ENCODE peak calls at places on chromosomes 5 and 9, in eight cellular contexts. One of them, this sample, is unnamed.

GRCh38 chr5:96857924-96858323 is 18.4 kb upstream of the ERAP2 start:
- DNase-seq in colonic mucosa: no peak
- DNase-seq in MM.1S: no peak
- DNase-seq in ascending aorta: no peak
- DNase-seq in tibial artery: no peak
- DNase-seq in adrenal gland: no peak
- DNase-seq in Panc1: no peak
- DNase-seq in esophagus squamous epithelium: no peak
- DNase-seq in this sample: no peak

GRCh38 chr9:98225015-98225442 is 30.4 kb downstream of the TBC1D2 start:
- DNase-seq in tibial artery: no peak
- DNase-seq in ascending aorta: no peak
- DNase-seq in esophagus squamous epithelium: no peak
- DNase-seq in adrenal gland: no peak
- DNase-seq in MM.1S: no peak
- DNase-seq in colonic mucosa: peak; percentile 68
- DNase-seq in Panc1: no peak
- DNase-seq in this sample: no peak

GRCh38 chr9:36154213-36154952 is 14.8 kb upstream of the CCIN start:
- DNase-seq in MM.1S: no peak
- DNase-seq in tibial artery: peak; percentile 61
- DNase-seq in esophagus squamous epithelium: no peak
- DNase-seq in adrenal gland: no peak
- DNase-seq in Panc1: no peak
- DNase-seq in ascending aorta: no peak
- DNase-seq in colonic mucosa: no peak
- DNase-seq in this sample: no peak

GRCh38 chr5:75342836-75343235 is 5.8 kb downstream of the HMGCR start:
- DNase-seq in ascending aorta: no peak
- DNase-seq in Panc1: no peak
- DNase-seq in esophagus squamous epithelium: no peak
- DNase-seq in colonic mucosa: no peak
- DNase-seq in MM.1S: no peak
- DNase-seq in tibial artery: no peak
- DNase-seq in adrenal gland: no peak
- DNase-seq in this sample: no peak

GRCh38 chr9:21696411-21696865 is 106.0 kb upstream of the MTAP start:
- DNase-seq in esophagus squamous epithelium: no peak
- DNase-seq in ascending aorta: no peak
- DNase-seq in adrenal gland: no peak
- DNase-seq in Panc1: no peak
- DNase-seq in tibial artery: no peak
- DNase-seq in MM.1S: no peak
- DNase-seq in colonic mucosa: no peak
- DNase-seq in this sample: no peak

GRCh38 chr9:37951671-37952579 is 48.0 kb upstream of the SLC25A51 start:
- DNase-seq in Panc1: no peak
- DNase-seq in colonic mucosa: no peak
- DNase-seq in ascending aorta: no peak
- DNase-seq in esophagus squamous epithelium: no peak
- DNase-seq in adrenal gland: no peak
- DNase-seq in MM.1S: no peak
- DNase-seq in tibial artery: no peak
- DNase-seq in this sample: no peak

GRCh38 chr5:123936548-123936947 is 424.6 kb downstream of the CSNK1G3 start:
- DNase-seq in adrenal gland: no peak
- DNase-seq in ascending aorta: no peak
- DNase-seq in esophagus squamous epithelium: no peak
- DNase-seq in Panc1: no peak
- DNase-seq in MM.1S: no peak
- DNase-seq in colonic mucosa: no peak
- DNase-seq in tibial artery: no peak
- DNase-seq in this sample: no peak

GRCh38 chr9:75454043-75454442 is 365.7 kb downstream of the OSTF1 start:
- DNase-seq in tibial artery: no peak
- DNase-seq in esophagus squamous epithelium: no peak
- DNase-seq in MM.1S: no peak
- DNase-seq in ascending aorta: no peak
- DNase-seq in Panc1: no peak
- DNase-seq in colonic mucosa: peak; percentile 41
- DNase-seq in adrenal gland: no peak
- DNase-seq in this sample: no peak

GRCh38 chr5:115372121-115372520 is 75.7 kb upstream of the CCDC112 start:
- DNase-seq in tibial artery: no peak
- DNase-seq in colonic mucosa: no peak
- DNase-seq in MM.1S: no peak
- DNase-seq in Panc1: no peak
- DNase-seq in ascending aorta: no peak
- DNase-seq in adrenal gland: no peak
- DNase-seq in esophagus squamous epithelium: no peak
- DNase-seq in this sample: peak; percentile 45

GRCh38 chr9:4904322-4905134 is 80.5 kb upstream of the JAK2 start:
- DNase-seq in Panc1: no peak
- DNase-seq in colonic mucosa: no peak
- DNase-seq in MM.1S: no peak
- DNase-seq in ascending aorta: no peak
- DNase-seq in esophagus squamous epithelium: no peak
- DNase-seq in adrenal gland: no peak
- DNase-seq in tibial artery: no peak
- DNase-seq in this sample: no peak

GRCh38 chr9:107992269-107992668 is 502.7 kb upstream of the KLF4 start:
- DNase-seq in Panc1: no peak
- DNase-seq in MM.1S: no peak
- DNase-seq in esophagus squamous epithelium: no peak
- DNase-seq in ascending aorta: no peak
- DNase-seq in adrenal gland: no peak
- DNase-seq in tibial artery: no peak
- DNase-seq in colonic mucosa: no peak
- DNase-seq in this sample: no peak

GRCh38 chr5:16135003-16135402 is 44.6 kb downstream of the MARCHF11 start:
- DNase-seq in ascending aorta: no peak
- DNase-seq in esophagus squamous epithelium: no peak
- DNase-seq in colonic mucosa: no peak
- DNase-seq in MM.1S: no peak
- DNase-seq in Panc1: no peak
- DNase-seq in adrenal gland: no peak
- DNase-seq in tibial artery: no peak
- DNase-seq in this sample: no peak

GRCh38 chr9:30609713-30610112 is 1774.7 kb upstream of the ACO1 start:
- DNase-seq in colonic mucosa: no peak
- DNase-seq in tibial artery: no peak
- DNase-seq in esophagus squamous epithelium: no peak
- DNase-seq in MM.1S: peak; percentile 16
- DNase-seq in Panc1: no peak
- DNase-seq in ascending aorta: no peak
- DNase-seq in adrenal gland: no peak
- DNase-seq in this sample: no peak

GRCh38 chr9:75170898-75171360 is 82.6 kb downstream of the OSTF1 start:
- DNase-seq in tibial artery: no peak
- DNase-seq in esophagus squamous epithelium: no peak
- DNase-seq in MM.1S: peak; percentile 82
- DNase-seq in adrenal gland: no peak
- DNase-seq in Panc1: no peak
- DNase-seq in colonic mucosa: no peak
- DNase-seq in ascending aorta: no peak
- DNase-seq in this sample: no peak

GRCh38 chr9:133238272-133238850 is 29.3 kb upstream of the OBP2B start:
- DNase-seq in MM.1S: no peak
- DNase-seq in ascending aorta: peak; percentile 70
- DNase-seq in Panc1: no peak
- DNase-seq in esophagus squamous epithelium: no peak
- DNase-seq in colonic mucosa: peak; percentile 95
- DNase-seq in adrenal gland: peak; percentile 90
- DNase-seq in tibial artery: peak; percentile 56
- DNase-seq in this sample: no peak

GRCh38 chr9:134622896-134623407 is 18.7 kb upstream of the COL5A1 start:
- DNase-seq in tibial artery: peak; percentile 20
- DNase-seq in colonic mucosa: no peak
- DNase-seq in Panc1: no peak
- DNase-seq in adrenal gland: peak; percentile 4
- DNase-seq in MM.1S: no peak
- DNase-seq in ascending aorta: peak; percentile 41
- DNase-seq in esophagus squamous epithelium: no peak
- DNase-seq in this sample: no peak

GRCh38 chr9:35636135-35636876 is 14.4 kb downstream of the SIT1 start:
- DNase-seq in colonic mucosa: no peak
- DNase-seq in MM.1S: no peak
- DNase-seq in ascending aorta: no peak
- DNase-seq in Panc1: no peak
- DNase-seq in adrenal gland: no peak
- DNase-seq in tibial artery: no peak
- DNase-seq in esophagus squamous epithelium: no peak
- DNase-seq in this sample: no peak

GRCh38 chr9:87494970-87495471 is 2.6 kb upstream of the DAPK1 start:
- DNase-seq in ascending aorta: no peak
- DNase-seq in colonic mucosa: no peak
- DNase-seq in esophagus squamous epithelium: no peak
- DNase-seq in adrenal gland: no peak
- DNase-seq in Panc1: no peak
- DNase-seq in MM.1S: peak; percentile 88
- DNase-seq in tibial artery: no peak
- DNase-seq in this sample: peak; percentile 44

GRCh38 chr9:75826292-75826691 is 64.2 kb upstream of the PCSK5 start:
- DNase-seq in adrenal gland: no peak
- DNase-seq in MM.1S: no peak
- DNase-seq in ascending aorta: no peak
- DNase-seq in esophagus squamous epithelium: no peak
- DNase-seq in colonic mucosa: no peak
- DNase-seq in tibial artery: no peak
- DNase-seq in Panc1: no peak
- DNase-seq in this sample: no peak

GRCh38 chr5:176132471-176133288 is 105.5 kb upstream of the SIMC1 start:
- DNase-seq in Panc1: no peak
- DNase-seq in esophagus squamous epithelium: no peak
- DNase-seq in adrenal gland: no peak
- DNase-seq in ascending aorta: no peak
- DNase-seq in tibial artery: no peak
- DNase-seq in colonic mucosa: no peak
- DNase-seq in MM.1S: no peak
- DNase-seq in this sample: no peak

GRCh38 chr9:91037511-91038482 is 236.2 kb downstream of the SYK start:
- DNase-seq in tibial artery: peak; percentile 71
- DNase-seq in esophagus squamous epithelium: no peak
- DNase-seq in MM.1S: no peak
- DNase-seq in ascending aorta: peak; percentile 87
- DNase-seq in colonic mucosa: peak; percentile 86
- DNase-seq in adrenal gland: peak; percentile 72
- DNase-seq in Panc1: no peak
- DNase-seq in this sample: no peak

GRCh38 chr9:3511537-3511936 is 14.3 kb downstream of the RFX3 start:
- DNase-seq in adrenal gland: no peak
- DNase-seq in esophagus squamous epithelium: no peak
- DNase-seq in MM.1S: no peak
- DNase-seq in ascending aorta: no peak
- DNase-seq in colonic mucosa: no peak
- DNase-seq in Panc1: no peak
- DNase-seq in tibial artery: no peak
- DNase-seq in this sample: no peak

DNA sequence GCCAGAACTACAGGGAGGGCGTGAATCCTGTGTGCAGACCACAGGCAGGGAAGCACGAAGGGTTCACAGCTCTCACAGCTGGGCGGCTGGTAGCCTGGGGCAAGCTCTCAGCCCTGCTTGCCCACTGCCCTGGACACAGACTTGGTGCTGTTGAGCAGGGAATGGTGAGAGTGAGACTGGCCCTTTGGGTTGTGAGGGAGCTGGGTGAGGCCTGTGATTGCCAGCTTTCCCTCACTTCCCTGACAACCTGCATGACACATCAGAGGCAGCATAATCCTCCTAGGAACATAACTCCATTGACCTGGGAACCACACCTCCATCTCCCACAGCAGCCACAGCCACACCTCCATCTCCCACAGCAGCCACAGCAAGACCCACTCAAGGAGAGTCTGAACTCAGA is 60.5 kb upstream of the PRSS3 start:
- DNase-seq in ascending aorta: no peak
- DNase-seq in colonic mucosa: peak; percentile 40
- DNase-seq in esophagus squamous epithelium: no peak
- DNase-seq in MM.1S: no peak
- DNase-seq in adrenal gland: no peak
- DNase-seq in tibial artery: no peak
- DNase-seq in Panc1: no peak
- DNase-seq in this sample: no peak
- TF ChIP-seq CTCF in ascending aorta: no peak
- TF ChIP-seq CTCF in colonic mucosa: no peak
- TF ChIP-seq CTCF in esophagus squamous epithelium: no peak
- TF ChIP-seq CTCF in MM.1S: no peak
- TF ChIP-seq CTCF in adrenal gland: no peak
- TF ChIP-seq CTCF in tibial artery: no peak
- TF ChIP-seq CTCF in Panc1: no peak
- TF ChIP-seq CTCF in this sample: no peak

GRCh38 chr5:104635216-104635615 is 1072.6 kb upstream of the NUDT12 start:
- DNase-seq in MM.1S: no peak
- DNase-seq in adrenal gland: no peak
- DNase-seq in tibial artery: no peak
- DNase-seq in Panc1: no peak
- DNase-seq in esophagus squamous epithelium: no peak
- DNase-seq in colonic mucosa: no peak
- DNase-seq in ascending aorta: no peak
- DNase-seq in this sample: peak; percentile 57
- H3K27me3 ChIP-seq in MM.1S: no peaks in the 10 kb centered on the region
- H3K27me3 ChIP-seq in adrenal gland: no peaks in the 10 kb centered on the region
- H3K27me3 ChIP-seq in tibial artery: no peaks in the 10 kb centered on the region
- H3K27me3 ChIP-seq in Panc1: no peaks in the 10 kb centered on the region
- H3K27me3 ChIP-seq in esophagus squamous epithelium: no peaks in the 10 kb centered on the region
- H3K27me3 ChIP-seq in colonic mucosa: no peaks in the 10 kb centered on the region
- H3K27me3 ChIP-seq in ascending aorta: no peaks in the 10 kb centered on the region
- H3K27me3 ChIP-seq in this sample: no peaks in the 10 kb centered on the region

DNA sequence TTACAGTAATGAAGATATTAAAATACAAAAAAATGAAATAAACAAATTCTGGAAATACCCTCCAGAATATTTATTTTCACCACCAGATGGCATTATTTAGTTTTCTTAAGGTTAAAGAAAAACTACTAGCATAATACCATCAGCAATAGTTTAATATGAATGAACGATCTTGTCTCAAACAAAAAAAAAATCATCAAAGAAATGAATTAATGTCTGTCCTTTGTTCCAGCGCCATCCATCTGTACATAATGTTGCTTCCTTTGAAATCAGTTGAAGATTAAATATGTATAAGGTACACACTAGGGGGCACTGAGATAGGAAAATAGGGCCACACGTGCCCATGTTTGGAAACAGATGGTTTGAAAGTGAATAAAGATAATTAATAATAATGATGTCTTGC is 84.9 kb upstream of the SLCO6A1 start:
- DNase-seq in MM.1S: peak; percentile 42
- DNase-seq in tibial artery: no peak
- DNase-seq in colonic mucosa: no peak
- DNase-seq in esophagus squamous epithelium: no peak
- DNase-seq in ascending aorta: no peak
- DNase-seq in adrenal gland: no peak
- DNase-seq in Panc1: no peak
- DNase-seq in this sample: no peak
- TF ChIP-seq CTCF in MM.1S: peak; percentile 55
- TF ChIP-seq CTCF in tibial artery: peak; percentile 47
- TF ChIP-seq CTCF in colonic mucosa: no peak
- TF ChIP-seq CTCF in esophagus squamous epithelium: peak; percentile 59
- TF ChIP-seq CTCF in ascending aorta: peak; percentile 42
- TF ChIP-seq CTCF in adrenal gland: peak; percentile 73
- TF ChIP-seq CTCF in Panc1: peak; percentile 45
- TF ChIP-seq CTCF in this sample: peak; percentile 38

GRCh38 chr5:178116406-178116885 is 3.1 kb downstream of the N4BP3 start:
- DNase-seq in MM.1S: no peak
- DNase-seq in colonic mucosa: no peak
- DNase-seq in tibial artery: no peak
- DNase-seq in Panc1: no peak
- DNase-seq in adrenal gland: no peak
- DNase-seq in esophagus squamous epithelium: no peak
- DNase-seq in ascending aorta: no peak
- DNase-seq in this sample: no peak
- H3K27me3 ChIP-seq in MM.1S: peaks cover 42% of the 10 kb centered on the region
- H3K27me3 ChIP-seq in colonic mucosa: peaks cover 18% of the 10 kb centered on the region
- H3K27me3 ChIP-seq in tibial artery: peaks cover 94% of the 10 kb centered on the region
- H3K27me3 ChIP-seq in Panc1: no peaks in the 10 kb centered on the region
- H3K27me3 ChIP-seq in adrenal gland: peaks cover 16% of the 10 kb centered on the region
- H3K27me3 ChIP-seq in esophagus squamous epithelium: peaks cover 3% of the 10 kb centered on the region
- H3K27me3 ChIP-seq in ascending aorta: peaks cover 9% of the 10 kb centered on the region
- H3K27me3 ChIP-seq in this sample: peaks cover 5% of the 10 kb centered on the region

This sample was measured in kidney epithelial cell.